ENCODE peak calls at places on chromosome 5, in four cellular contexts. W, U, R and D are unnamed samples.

GRCh38 chr5:62457071-62457470 is 44.5 kb downstream of the IPO11 start:
- DNase-seq in R (no peak), W (no peak), U (no peak), D (no peak)

GRCh38 chr5:55231029-55231475 is 2.4 kb downstream of the CCNO start:
- DNase-seq in W (no peak), R (no peak), U (no peak), D (no peak)

GRCh38 chr5:145887976-145888574 is 15.3 kb upstream of the GRXCR2 start:
- DNase-seq in W (peak), U (peak), R (peak), D (peak)

GRCh38 chr5:77168884-77169254 is 41.6 kb upstream of the PDE8B start:
- DNase-seq in R (peak), W (no peak), U (no peak), D (no peak)

GRCh38 chr5:150511641-150512367 is 3.9 kb downstream of the NDST1 start:
- DNase-seq in W (no peak), R (peak), U (no peak), D (no peak)

GRCh38 chr5:6722015-6722414 is 8.8 kb downstream of the TENT4A start:
- DNase-seq in U (no peak), R (no peak), W (no peak), D (no peak)

GRCh38 chr5:180690562-180690961 is 41.2 kb upstream of the FLT4 start:
- DNase-seq in W (no peak), U (no peak), R (no peak), D (no peak)

GRCh38 chr5:110335361-110336046 is 391.0 kb downstream of the TMEM232 start:
- DNase-seq in U (no peak), W (no peak), R (no peak), D (no peak)

GRCh38 chr5:16889203-16889971 is 46.7 kb downstream of the MYO10 start:
- DNase-seq in W (no peak), R (no peak), U (no peak), D (no peak)

GRCh38 chr5:143142596-143143435 is 260.7 kb downstream of the NR3C1 start:
- DNase-seq in U (no peak), R (no peak), W (no peak), D (no peak)

GRCh38 chr5:170046221-170046620 is 59.5 kb upstream of the FOXI1 start:
- DNase-seq in U (no peak), R (no peak), W (no peak), D (no peak)

GRCh38 chr5:82334856-82335255 is 56.7 kb upstream of the RPS23 start:
- DNase-seq in W (no peak), R (no peak), U (no peak), D (no peak)

GRCh38 chr5:135013947-135014570 is 20.0 kb downstream of the PITX1 start:
- DNase-seq in W (no peak), U (peak), R (no peak), D (no peak)

GRCh38 chr5:5078009-5078897 is 61.9 kb upstream of the ADAMTS16 start:
- DNase-seq in U (no peak), W (no peak), R (no peak), D (no peak)

GRCh38 chr5:174097486-174098185 is 52.1 kb downstream of the NSG2 start:
- DNase-seq in R (no peak), W (no peak), U (no peak), D (no peak)

GRCh38 chr5:43627028-43627427 is 24.0 kb downstream of the NNT start:
- DNase-seq in R (peak), U (peak), W (peak), D (peak)

GRCh38 chr5:157779221-157779620 is 35.7 kb downstream of the LSM11 start:
- DNase-seq in R (no peak), W (no peak), U (no peak), D (no peak)

GRCh38 chr5:39197556-39197955 is 21.8 kb downstream of the FYB1 start:
- DNase-seq in U (no peak), R (no peak), W (peak), D (no peak)

GRCh38 chr5:178624626-178625546 is 2.0 kb downstream of the CLK4 start:
- DNase-seq in W (no peak), R (no peak), U (no peak), D (no peak)

GRCh38 chr5:54616031-54616430 is 98.5 kb downstream of the SNX18 start:
- DNase-seq in W (no peak), U (peak), R (no peak), D (no peak)

GRCh38 chr5:128100860-128101557 is 17.4 kb downstream of the SLC12A2 start:
- DNase-seq in U (no peak), W (no peak), R (no peak), D (no peak)

GRCh38 chr5:71783891-71784290 is 64.8 kb downstream of the CARTPT start:
- DNase-seq in W (no peak), U (no peak), R (no peak), D (no peak)

GRCh38 chr5:66826696-66827095 is 230.5 kb downstream of the MAST4 start:
- DNase-seq in U (no peak), W (no peak), R (no peak), D (no peak)

GRCh38 chr5:118115791-118116190 is 872.6 kb downstream of the DTWD2 start:
- DNase-seq in R (no peak), U (no peak), W (no peak), D (no peak)

GRCh38 chr5:14806452-14806851 is 65.1 kb downstream of the ANKH start:
- DNase-seq in R (no peak), W (no peak), U (no peak), D (no peak)

GRCh38 chr5:151079838-151080619 is 805 bp downstream of the TNIP1 start:
- DNase-seq in R (peak), U (no peak), W (no peak), D (no peak)

GRCh38 chr5:6081727-6082210 is 296.6 kb downstream of the MED10 start:
- DNase-seq in R (no peak), U (no peak), W (no peak), D (peak)

GRCh38 chr5:98780390-98780789 is 6.9 kb downstream of the RGMB start:
- DNase-seq in W (no peak), R (no peak), U (no peak), D (no peak)

GRCh38 chr5:111074244-111074643 is 2.7 kb downstream of the TSLP start:
- DNase-seq in W (no peak), R (no peak), U (no peak), D (no peak)

GRCh38 chr5:51381801-51382507 is 1.3 kb upstream of the ISL1 start:
- DNase-seq in U (no peak), R (no peak), W (no peak), D (no peak)

GRCh38 chr5:74516217-74516636 is 124.3 kb downstream of the ENC1 start:
- DNase-seq in U (peak), R (no peak), W (no peak), D (no peak)

GRCh38 chr5:74514888-74515551 is 125.5 kb downstream of the ENC1 start:
- DNase-seq in U (peak), R (no peak), W (no peak), D (no peak)

GRCh38 chr5:74506119-74506518 is 134.4 kb downstream of the ENC1 start:
- DNase-seq in W (no peak), R (no peak), U (no peak), D (no peak)

GRCh38 chr5:74507596-74507995 is 132.9 kb downstream of the ENC1 start:
- DNase-seq in W (no peak), R (no peak), U (no peak), D (no peak)

DNA sequence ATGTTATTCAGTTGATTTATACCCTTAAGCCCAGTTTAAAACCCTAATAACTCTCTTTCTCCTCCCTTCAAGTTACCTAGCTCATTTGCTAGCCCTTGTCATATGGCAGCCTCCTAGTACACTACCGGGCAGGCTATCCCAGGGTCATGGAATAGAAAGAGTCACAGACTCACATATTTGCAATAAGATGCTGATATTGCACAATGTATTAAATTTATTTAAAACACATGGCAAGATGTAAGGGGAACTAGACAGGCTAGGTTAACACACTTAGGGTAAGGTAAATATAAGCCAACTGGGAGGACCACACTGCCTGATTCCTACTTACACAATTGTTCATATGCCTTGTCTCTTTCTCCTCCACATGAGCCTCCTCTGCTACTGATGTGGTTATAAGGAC is 130.1 kb downstream of the ENC1 start:
- DNase-seq in U (no peak), W (no peak), R (no peak), D (no peak)
- TF ChIP-seq TCF7L2 in U (no peak), W (no peak), R (no peak), D (no peak)

GRCh38 chr5:9545301-9545958 is 445 bp downstream of the SEMA5A start:
- DNase-seq in U (no peak), W (no peak), R (no peak), D (no peak)

GRCh38 chr5:9544502-9545300 is 1.2 kb downstream of the SEMA5A start:
- DNase-seq in R (peak), W (no peak), U (peak), D (peak)

GRCh38 chr5:9543266-9543925 is 2.5 kb downstream of the SEMA5A start:
- DNase-seq in W (no peak), U (no peak), R (no peak), D (no peak)

GRCh38 chr5:9545959-9546851 is at the start of gene SEMA5A:
- DNase-seq in W (no peak), U (no peak), R (peak), D (no peak)

DNA sequence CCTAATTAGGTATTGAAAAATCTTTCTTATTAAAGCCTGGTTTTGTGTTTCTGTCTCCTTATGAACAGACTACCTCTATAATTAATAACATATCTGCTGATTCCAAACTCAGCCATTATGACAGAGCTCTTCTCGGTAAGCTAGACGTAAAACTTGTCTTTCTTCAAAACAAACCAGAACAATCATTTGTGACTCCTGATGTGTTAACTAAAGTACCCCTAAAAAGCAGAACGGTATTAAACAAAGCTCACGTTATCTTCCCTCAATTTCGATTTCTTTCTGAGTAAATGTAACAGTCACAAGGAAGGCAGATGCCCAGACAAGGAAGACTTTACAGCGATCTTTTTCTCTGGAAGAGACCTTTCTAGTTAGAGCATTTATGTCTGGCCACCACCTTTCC is 1.8 kb downstream of the SEMA5A start:
- DNase-seq in U (no peak), W (no peak), R (no peak), D (no peak)
- H3K4me3 ChIP-seq in U (no peak), W (no peak), R (no peak), D (no peak)

DNA sequence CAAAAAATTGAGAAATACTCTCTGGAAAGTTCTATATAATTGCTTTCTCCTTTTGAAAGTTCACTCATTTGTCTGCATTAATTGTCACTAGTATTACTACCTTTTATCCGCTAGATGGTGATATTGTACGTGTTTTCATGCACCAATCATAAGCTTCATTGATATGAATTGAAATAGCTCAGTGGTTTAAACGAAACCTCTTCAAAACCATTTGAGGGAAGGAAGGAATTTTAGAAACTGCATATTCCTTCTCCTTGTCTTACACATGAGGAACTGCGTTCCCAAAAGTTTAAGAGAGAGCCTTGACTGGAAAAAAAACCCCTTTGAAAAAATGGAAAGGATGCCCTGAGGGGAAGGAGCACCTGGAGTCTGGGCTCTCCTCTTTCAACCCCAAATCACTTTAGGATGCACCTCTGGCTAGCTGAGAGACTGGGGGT is 98.6 kb downstream of the YTHDC2 start:
- DNase-seq in U (peak), W (peak), R (peak), D (no peak)
- TF ChIP-seq TCF7L2 in U (no peak), W (no peak), R (no peak), D (no peak)

DNA sequence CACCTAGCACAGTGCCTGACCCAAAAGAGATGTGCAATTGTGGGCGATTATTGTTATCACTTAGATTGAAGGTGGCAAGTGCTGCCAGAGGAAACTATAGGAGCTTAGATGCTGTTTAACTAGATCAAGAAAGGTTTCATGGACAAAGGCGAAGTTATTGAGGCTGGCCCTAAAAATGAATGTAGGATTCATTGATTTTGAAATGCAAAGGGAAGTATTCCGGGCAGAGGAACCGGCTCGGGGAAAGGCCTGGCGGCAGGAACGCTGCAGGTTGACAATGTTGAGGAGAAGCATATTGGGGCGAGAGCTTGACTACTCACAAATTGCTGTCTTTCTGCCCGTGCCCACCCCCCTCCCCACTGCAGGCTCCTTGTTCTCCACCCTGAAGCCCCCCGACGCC is 37.4 kb upstream of the TTC1 start:
- DNase-seq in U (no peak), W (no peak), R (no peak), D (no peak)
- H3K4me3 ChIP-seq in U (no peak), W (no peak), R (no peak), D (no peak)

GRCh38 chr5:96761618-96762017 is 46.1 kb downstream of the ERAP1 start:
- DNase-seq in W (no peak), U (no peak), R (no peak), D (no peak)
- TF ChIP-seq TCF7L2 in W (no peak), U (no peak), R (no peak), D (no peak)